ENCODE peak calls at places on chromosome 16, in eight cellular contexts. V, X, U, N, Z, E, D and L are unnamed samples.

GRCh38 chr16:78490847-78491246 is 391.4 kb downstream of the WWOX start:
- DNase-seq in V (no peak), X (no peak), U (no peak), N (no peak), Z (no peak), E (no peak), D (no peak), L (no peak)

GRCh38 chr16:31071861-31072260 is 2.2 kb downstream of the ZNF668 start:
- DNase-seq in V (peak), X (no peak), U (peak), N (no peak), Z (peak), E (peak), D (no peak), L (no peak)

GRCh38 chr16:87844809-87845208 is 24.5 kb downstream of the SLC7A5 start:
- DNase-seq in V (no peak), X (no peak), U (no peak), N (no peak), Z (no peak), E (no peak), D (no peak), L (no peak)

GRCh38 chr16:3157229-3158013 is 22.6 kb downstream of the ZNF213 start:
- DNase-seq in V (peak), X (no peak), U (peak), N (peak), Z (peak), E (peak), D (peak), L (no peak)

GRCh38 chr16:588639-588888 is 1.3 kb upstream of the RAB40C start:
- DNase-seq in V (peak), X (no peak), U (peak), N (no peak), Z (peak), E (peak), D (peak), L (no peak)

GRCh38 chr16:25270577-25270976 is 12.9 kb upstream of the ZKSCAN2 start:
- DNase-seq in V (peak), X (no peak), U (no peak), N (no peak), Z (no peak), E (no peak), D (no peak), L (no peak)

GRCh38 chr16:46884513-46885293 is 541 bp downstream of the GPT2 start:
- DNase-seq in V (peak), X (no peak), U (peak), N (peak), Z (no peak), E (peak), D (no peak), L (no peak)

GRCh38 chr16:10280262-10281170 is 98.3 kb upstream of the GRIN2A start:
- DNase-seq in V (no peak), X (no peak), U (no peak), N (no peak), Z (no peak), E (no peak), D (no peak), L (no peak)

GRCh38 chr16:86632206-86632605 is 53.9 kb downstream of the FOXL1 start:
- DNase-seq in V (no peak), X (no peak), U (no peak), N (no peak), Z (no peak), E (no peak), D (no peak), L (no peak)

GRCh38 chr16:54098247-54098646 is 188.3 kb downstream of the IRX3 start:
- DNase-seq in V (peak), X (no peak), U (no peak), N (no peak), Z (no peak), E (no peak), D (no peak), L (no peak)